ENCODE peak calls at places on chromosomes 1 and 21, in nine cellular contexts. One of them, this sample, is unnamed.

GRCh38 chr1:77631302-77631701 is 51.2 kb downstream of the ZZZ3 start:
- DNase-seq in hepatocyte: no peak
- DNase-seq in cardiac muscle cell: no peak
- DNase-seq in A673: no peak
- DNase-seq in HFF-Myc: no peak
- DNase-seq in SK-N-SH: no peak
- DNase-seq in Calu3: no peak
- DNase-seq in neural progenitor cell: no peak
- DNase-seq in PC-9: no peak
- DNase-seq in this sample: no peak

GRCh38 chr1:179924268-179924667 is 30.3 kb upstream of the CEP350 start:
- DNase-seq in neural progenitor cell: no peak
- DNase-seq in PC-9: no peak
- DNase-seq in Calu3: no peak
- DNase-seq in hepatocyte: no peak
- DNase-seq in HFF-Myc: no peak
- DNase-seq in SK-N-SH: no peak
- DNase-seq in A673: no peak
- DNase-seq in cardiac muscle cell: no peak
- DNase-seq in this sample: no peak

GRCh38 chr21:28607545-28607944 is 385.1 kb downstream of the LTN1 start:
- DNase-seq in Calu3: no peak
- DNase-seq in HFF-Myc: no peak
- DNase-seq in neural progenitor cell: no peak
- DNase-seq in SK-N-SH: no peak
- DNase-seq in hepatocyte: no peak
- DNase-seq in cardiac muscle cell: no peak
- DNase-seq in PC-9: no peak
- DNase-seq in A673: no peak
- DNase-seq in this sample: no peak

GRCh38 chr21:39281207-39281606 is 32.2 kb downstream of the BRWD1 start:
- DNase-seq in cardiac muscle cell: no peak
- DNase-seq in hepatocyte: no peak
- DNase-seq in A673: no peak
- DNase-seq in PC-9: no peak
- DNase-seq in SK-N-SH: no peak
- DNase-seq in neural progenitor cell: no peak
- DNase-seq in HFF-Myc: no peak
- DNase-seq in Calu3: no peak
- DNase-seq in this sample: no peak

GRCh38 chr1:171841931-171842723 is 829 bp downstream of the DNM3 start:
- DNase-seq in A673: no peak
- DNase-seq in PC-9: no peak
- DNase-seq in SK-N-SH: peak
- DNase-seq in neural progenitor cell: peak
- DNase-seq in cardiac muscle cell: no peak
- DNase-seq in HFF-Myc: no peak
- DNase-seq in Calu3: peak
- DNase-seq in hepatocyte: peak
- DNase-seq in this sample: peak

GRCh38 chr21:35940074-35940927 is 120.0 kb downstream of the SETD4 start:
- DNase-seq in SK-N-SH: peak
- DNase-seq in neural progenitor cell: peak
- DNase-seq in hepatocyte: peak
- DNase-seq in cardiac muscle cell: peak
- DNase-seq in PC-9: peak
- DNase-seq in HFF-Myc: no peak
- DNase-seq in A673: peak
- DNase-seq in Calu3: peak
- DNase-seq in this sample: peak

GRCh38 chr1:20589331-20590312 is 725 bp downstream of the CDA start:
- DNase-seq in HFF-Myc: no peak
- DNase-seq in SK-N-SH: peak
- DNase-seq in cardiac muscle cell: peak
- DNase-seq in neural progenitor cell: peak
- DNase-seq in A673: peak
- DNase-seq in Calu3: no peak
- DNase-seq in PC-9: no peak
- DNase-seq in hepatocyte: peak
- DNase-seq in this sample: no peak

GRCh38 chr1:101465941-101466340 is 229.1 kb downstream of the S1PR1 start:
- DNase-seq in cardiac muscle cell: no peak
- DNase-seq in neural progenitor cell: no peak
- DNase-seq in A673: no peak
- DNase-seq in Calu3: no peak
- DNase-seq in SK-N-SH: no peak
- DNase-seq in hepatocyte: no peak
- DNase-seq in HFF-Myc: no peak
- DNase-seq in PC-9: no peak
- DNase-seq in this sample: no peak

GRCh38 chr1:247064309-247064708 is 14.3 kb downstream of the ZNF670 start:
- DNase-seq in A673: no peak
- DNase-seq in SK-N-SH: no peak
- DNase-seq in Calu3: no peak
- DNase-seq in cardiac muscle cell: no peak
- DNase-seq in PC-9: no peak
- DNase-seq in neural progenitor cell: no peak
- DNase-seq in hepatocyte: no peak
- DNase-seq in HFF-Myc: no peak
- DNase-seq in this sample: no peak

GRCh38 chr1:24931481-24932221 is 1.6 kb upstream of the RUNX3 start:
- DNase-seq in hepatocyte: no peak
- DNase-seq in Calu3: no peak
- DNase-seq in neural progenitor cell: peak
- DNase-seq in PC-9: no peak
- DNase-seq in cardiac muscle cell: no peak
- DNase-seq in A673: no peak
- DNase-seq in SK-N-SH: no peak
- DNase-seq in HFF-Myc: no peak
- DNase-seq in this sample: no peak

GRCh38 chr21:42542596-42542995 is 28.9 kb downstream of the SLC37A1 start:
- DNase-seq in neural progenitor cell: no peak
- DNase-seq in HFF-Myc: no peak
- DNase-seq in PC-9: no peak
- DNase-seq in SK-N-SH: no peak
- DNase-seq in Calu3: no peak
- DNase-seq in hepatocyte: no peak
- DNase-seq in A673: no peak
- DNase-seq in cardiac muscle cell: no peak
- DNase-seq in this sample: no peak

GRCh38 chr1:87916965-87917364 is 588.3 kb downstream of the LMO4 start:
- DNase-seq in PC-9: no peak
- DNase-seq in neural progenitor cell: no peak
- DNase-seq in cardiac muscle cell: peak
- DNase-seq in hepatocyte: no peak
- DNase-seq in A673: no peak
- DNase-seq in HFF-Myc: no peak
- DNase-seq in SK-N-SH: no peak
- DNase-seq in Calu3: no peak
- DNase-seq in this sample: no peak

GRCh38 chr1:1164701-1165451 is 8.8 kb upstream of the TTLL10 start:
- DNase-seq in A673: no peak
- DNase-seq in cardiac muscle cell: no peak
- DNase-seq in HFF-Myc: no peak
- DNase-seq in Calu3: peak
- DNase-seq in SK-N-SH: no peak
- DNase-seq in neural progenitor cell: peak
- DNase-seq in PC-9: peak
- DNase-seq in hepatocyte: peak
- DNase-seq in this sample: no peak

GRCh38 chr1:235161685-235162327 is 756 bp upstream of the RBM34 start:
- DNase-seq in HFF-Myc: no peak
- DNase-seq in Calu3: no peak
- DNase-seq in neural progenitor cell: peak
- DNase-seq in cardiac muscle cell: no peak
- DNase-seq in PC-9: no peak
- DNase-seq in SK-N-SH: no peak
- DNase-seq in A673: no peak
- DNase-seq in hepatocyte: no peak
- DNase-seq in this sample: no peak

GRCh38 chr1:165637427-165637826 is 6.4 kb downstream of the MGST3 start:
- DNase-seq in Calu3: no peak
- DNase-seq in SK-N-SH: no peak
- DNase-seq in PC-9: no peak
- DNase-seq in cardiac muscle cell: peak
- DNase-seq in hepatocyte: no peak
- DNase-seq in A673: peak
- DNase-seq in HFF-Myc: no peak
- DNase-seq in neural progenitor cell: no peak
- DNase-seq in this sample: no peak

GRCh38 chr1:171142081-171142450 is 43.0 kb upstream of the FMO2 start:
- DNase-seq in A673: no peak
- DNase-seq in PC-9: no peak
- DNase-seq in neural progenitor cell: no peak
- DNase-seq in hepatocyte: no peak
- DNase-seq in HFF-Myc: peak
- DNase-seq in SK-N-SH: no peak
- DNase-seq in Calu3: no peak
- DNase-seq in cardiac muscle cell: peak
- DNase-seq in this sample: no peak

GRCh38 chr21:44374601-44375280 is 21.3 kb downstream of the TRPM2 start:
- DNase-seq in A673: no peak
- DNase-seq in HFF-Myc: no peak
- DNase-seq in SK-N-SH: no peak
- DNase-seq in cardiac muscle cell: no peak
- DNase-seq in PC-9: no peak
- DNase-seq in neural progenitor cell: no peak
- DNase-seq in hepatocyte: no peak
- DNase-seq in Calu3: no peak
- DNase-seq in this sample: no peak

DNA sequence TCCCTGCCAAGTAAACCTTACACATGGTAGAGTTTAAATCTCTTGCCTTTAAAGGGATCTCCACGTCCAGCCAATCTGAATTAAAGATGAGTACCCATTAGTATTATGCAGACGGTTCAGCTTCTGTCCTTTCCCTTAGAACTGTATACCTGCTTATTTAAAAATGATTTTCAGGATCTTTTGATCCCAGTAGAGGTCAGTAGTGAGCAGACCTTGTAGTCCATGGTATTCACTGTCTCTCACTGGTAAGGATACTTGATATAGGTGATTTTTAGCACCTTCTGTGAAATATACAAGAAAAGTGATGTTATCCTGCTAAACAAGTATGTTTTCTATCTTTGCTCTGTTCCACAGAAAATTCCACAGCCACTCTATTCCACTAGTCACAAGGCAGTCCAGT is 1211.6 kb upstream of the ADGRL4 start:
- DNase-seq in cardiac muscle cell: peak
- DNase-seq in HFF-Myc: peak
- DNase-seq in neural progenitor cell: peak
- DNase-seq in hepatocyte: peak
- DNase-seq in SK-N-SH: peak
- DNase-seq in PC-9: no peak
- DNase-seq in A673: peak
- DNase-seq in Calu3: peak
- DNase-seq in this sample: peak
- TF ChIP-seq CTCF in cardiac muscle cell: peak
- TF ChIP-seq CTCF in HFF-Myc: peak
- TF ChIP-seq CTCF in neural progenitor cell: peak
- TF ChIP-seq CTCF in hepatocyte: peak
- TF ChIP-seq CTCF in SK-N-SH: peak
- TF ChIP-seq CTCF in PC-9: peak
- TF ChIP-seq CTCF in A673: peak
- TF ChIP-seq CTCF in Calu3: no peak
- TF ChIP-seq CTCF in this sample: peak

DNA sequence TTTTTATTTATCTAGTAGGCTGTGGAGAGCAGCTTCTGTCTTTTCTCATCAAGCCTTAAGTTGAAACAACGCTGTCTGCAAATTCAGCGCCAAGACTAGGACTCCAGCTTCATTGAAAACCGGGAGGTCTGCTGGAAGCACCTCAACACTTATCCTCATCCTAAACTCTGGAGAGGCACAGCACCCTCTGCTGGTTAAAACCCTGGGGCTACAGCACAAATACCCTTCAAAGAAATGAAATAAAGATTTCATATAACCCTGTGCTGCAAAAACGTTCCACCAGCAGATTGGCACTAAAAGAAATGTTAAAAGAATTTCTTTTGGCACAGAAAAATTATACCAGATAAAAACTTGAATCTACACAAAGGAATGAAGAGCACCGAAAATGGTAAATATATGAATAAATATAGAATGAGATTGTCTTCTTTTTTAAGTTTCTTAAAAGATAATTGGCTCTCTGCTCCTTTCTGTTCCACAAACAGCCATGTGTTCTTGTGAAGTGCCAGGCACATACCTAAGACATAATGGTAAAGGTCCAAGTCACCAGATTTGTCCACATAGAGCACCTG is 227.7 kb upstream of the SAMSN1 start:
- DNase-seq in HFF-Myc: no peak
- DNase-seq in neural progenitor cell: peak
- DNase-seq in hepatocyte: peak
- DNase-seq in Calu3: peak
- DNase-seq in SK-N-SH: peak
- DNase-seq in cardiac muscle cell: peak
- DNase-seq in A673: peak
- DNase-seq in PC-9: peak
- DNase-seq in this sample: peak
- TF ChIP-seq CTCF in HFF-Myc: peak
- TF ChIP-seq CTCF in neural progenitor cell: peak
- TF ChIP-seq CTCF in hepatocyte: peak
- TF ChIP-seq CTCF in Calu3: peak
- TF ChIP-seq CTCF in SK-N-SH: peak
- TF ChIP-seq CTCF in cardiac muscle cell: peak
- TF ChIP-seq CTCF in A673: peak
- TF ChIP-seq CTCF in PC-9: peak
- TF ChIP-seq CTCF in this sample: peak

GRCh38 chr1:167342846-167343245 is 122.2 kb downstream of the POU2F1 start:
- DNase-seq in Calu3: no peak
- DNase-seq in SK-N-SH: no peak
- DNase-seq in HFF-Myc: no peak
- DNase-seq in PC-9: no peak
- DNase-seq in neural progenitor cell: no peak
- DNase-seq in A673: no peak
- DNase-seq in cardiac muscle cell: no peak
- DNase-seq in hepatocyte: peak
- DNase-seq in this sample: no peak
- TF ChIP-seq CTCF in Calu3: no peak
- TF ChIP-seq CTCF in SK-N-SH: no peak
- TF ChIP-seq CTCF in HFF-Myc: no peak
- TF ChIP-seq CTCF in PC-9: peak
- TF ChIP-seq CTCF in neural progenitor cell: peak
- TF ChIP-seq CTCF in A673: peak
- TF ChIP-seq CTCF in cardiac muscle cell: no peak
- TF ChIP-seq CTCF in hepatocyte: peak
- TF ChIP-seq CTCF in this sample: no peak

DNA sequence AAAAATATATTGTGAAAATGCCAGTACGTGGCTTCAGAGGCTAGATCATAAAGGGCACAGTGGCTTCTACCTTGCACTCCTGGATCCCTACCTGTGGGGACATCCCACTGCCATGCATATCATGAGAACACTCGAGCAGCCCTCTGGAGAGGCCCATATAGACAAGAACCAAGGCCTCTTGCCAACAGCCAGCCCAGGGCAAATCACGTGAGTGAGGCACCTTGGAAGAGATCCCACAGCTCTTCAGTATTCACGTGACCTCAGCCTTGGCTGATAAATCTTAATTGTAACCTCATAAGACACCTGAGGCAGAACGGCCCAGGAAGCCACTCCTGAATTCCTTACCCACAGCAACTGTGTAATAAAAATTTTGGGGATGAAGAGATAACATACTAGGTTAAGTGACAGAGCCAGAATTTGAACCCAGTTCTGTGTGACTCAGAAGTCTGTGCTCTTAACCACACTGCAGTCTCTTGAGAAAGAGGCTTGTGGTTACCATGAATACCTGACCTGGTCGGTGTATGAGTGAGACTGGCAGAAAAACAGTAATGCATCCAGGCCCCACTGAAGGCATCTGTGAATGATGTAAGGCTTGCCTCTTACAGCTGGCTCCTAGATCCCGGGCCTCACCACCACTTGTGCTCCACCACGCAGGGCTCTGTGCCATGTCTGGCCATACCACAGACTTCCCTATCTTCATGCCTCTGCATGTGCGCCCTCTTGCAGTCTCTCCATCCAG is 6.9 kb upstream of the A3GALT2 start:
- DNase-seq in cardiac muscle cell: peak
- DNase-seq in A673: no peak
- DNase-seq in HFF-Myc: peak
- DNase-seq in Calu3: no peak
- DNase-seq in PC-9: no peak
- DNase-seq in SK-N-SH: no peak
- DNase-seq in neural progenitor cell: no peak
- DNase-seq in hepatocyte: peak
- DNase-seq in this sample: no peak
- TF ChIP-seq CTCF in cardiac muscle cell: no peak
- TF ChIP-seq CTCF in A673: no peak
- TF ChIP-seq CTCF in HFF-Myc: no peak
- TF ChIP-seq CTCF in Calu3: no peak
- TF ChIP-seq CTCF in PC-9: no peak
- TF ChIP-seq CTCF in SK-N-SH: peak
- TF ChIP-seq CTCF in neural progenitor cell: no peak
- TF ChIP-seq CTCF in hepatocyte: no peak
- TF ChIP-seq CTCF in this sample: no peak